ENCODE peak calls at places on chromosomes 16 and 17, in five cellular contexts. U is mesendoderm, X is HCT116, T is brain microvascular endothelial cell, E is right atrium auricular region. J is an unnamed sample.

GRCh38 chr17:39659286-39660010 is 5.7 kb upstream of the TCAP start:
- DNase-seq in X (no peak), U (no peak), T (no peak), E (no peak), J (no peak)

GRCh38 chr17:29581583-29582253 is 7.7 kb downstream of the GIT1 start:
- DNase-seq in U (no peak), X (no peak), E (no peak), T (no peak), J (no peak)

GRCh38 chr17:79664925-79665738 is 54.3 kb upstream of the RBFOX3 start:
- DNase-seq in E (peak), X (peak), T (no peak), U (peak), J (peak)

GRCh38 chr17:49506282-49506681 is 11.2 kb downstream of the NGFR start:
- DNase-seq in E (no peak), T (no peak), X (no peak), U (no peak), J (no peak)

GRCh38 chr17:350706-351435 is 1.7 kb downstream of the RPH3AL start:
- DNase-seq in E (peak), U (peak), T (no peak), X (no peak), J (no peak)

GRCh38 chr17:75983501-75984181 is 4.6 kb downstream of the TEN1 start:
- DNase-seq in E (peak), T (no peak), X (no peak), U (peak), J (no peak)

GRCh38 chr17:17924131-17924856 is 47.9 kb downstream of the TOM1L2 start:
- DNase-seq in U (no peak), E (no peak), T (peak), X (no peak), J (no peak)

GRCh38 chr17:43669971-43670644 is 8.4 kb upstream of the MEOX1 start:
- DNase-seq in X (no peak), U (peak), T (no peak), E (no peak), J (no peak)

GRCh38 chr16:30186782-30187555 is 3.6 kb downstream of the CORO1A start:
- DNase-seq in U (peak), E (no peak), T (peak), X (no peak), J (peak)

GRCh38 chr17:68491864-68492263 is 20.4 kb upstream of the PRKAR1A start:
- DNase-seq in E (no peak), U (no peak), T (no peak), X (no peak), J (no peak)

GRCh38 chr17:66840061-66840460 is 5.1 kb downstream of the CACNG5 start:
- DNase-seq in U (no peak), X (no peak), E (no peak), T (no peak), J (no peak)

GRCh38 chr16:57405194-57405593 is 627 bp downstream of the CCL17 start:
- DNase-seq in X (no peak), U (no peak), T (no peak), E (no peak), J (no peak)

GRCh38 chr17:61007980-61008379 is 330.3 kb downstream of the BCAS3 start:
- DNase-seq in E (no peak), T (peak), U (peak), X (no peak), J (no peak)

GRCh38 chr16:21037168-21037567 is 113.5 kb downstream of the DNAH3 start:
- DNase-seq in U (no peak), T (no peak), X (no peak), E (no peak), J (no peak)

GRCh38 chr16:21036471-21036870 is 114.2 kb downstream of the DNAH3 start:
- DNase-seq in U (no peak), T (no peak), X (no peak), E (no peak), J (no peak)

GRCh38 chr16:21037736-21038135 is 112.9 kb downstream of the DNAH3 start:
- DNase-seq in E (no peak), T (no peak), U (no peak), X (no peak), J (no peak)

GRCh38 chr16:21033707-21034106 is 116.9 kb downstream of the DNAH3 start:
- DNase-seq in U (no peak), E (no peak), T (no peak), X (no peak), J (no peak)

GRCh38 chr16:21033264-21033663 is 117.4 kb downstream of the DNAH3 start:
- DNase-seq in E (no peak), T (no peak), U (no peak), X (no peak), J (no peak)
- H3K27ac ChIP-seq in E (no peak), T (no peak), U (no peak), X (no peak), J (no peak)

GRCh38 chr16:73062640-73063283 is 14.8 kb upstream of the ZFHX3 start:
- DNase-seq in E (no peak), T (no peak), X (no peak), U (peak), J (peak)
- H3K4me3 ChIP-seq in E (peak), T (peak), X (no peak), U (no peak), J (peak)

DNA sequence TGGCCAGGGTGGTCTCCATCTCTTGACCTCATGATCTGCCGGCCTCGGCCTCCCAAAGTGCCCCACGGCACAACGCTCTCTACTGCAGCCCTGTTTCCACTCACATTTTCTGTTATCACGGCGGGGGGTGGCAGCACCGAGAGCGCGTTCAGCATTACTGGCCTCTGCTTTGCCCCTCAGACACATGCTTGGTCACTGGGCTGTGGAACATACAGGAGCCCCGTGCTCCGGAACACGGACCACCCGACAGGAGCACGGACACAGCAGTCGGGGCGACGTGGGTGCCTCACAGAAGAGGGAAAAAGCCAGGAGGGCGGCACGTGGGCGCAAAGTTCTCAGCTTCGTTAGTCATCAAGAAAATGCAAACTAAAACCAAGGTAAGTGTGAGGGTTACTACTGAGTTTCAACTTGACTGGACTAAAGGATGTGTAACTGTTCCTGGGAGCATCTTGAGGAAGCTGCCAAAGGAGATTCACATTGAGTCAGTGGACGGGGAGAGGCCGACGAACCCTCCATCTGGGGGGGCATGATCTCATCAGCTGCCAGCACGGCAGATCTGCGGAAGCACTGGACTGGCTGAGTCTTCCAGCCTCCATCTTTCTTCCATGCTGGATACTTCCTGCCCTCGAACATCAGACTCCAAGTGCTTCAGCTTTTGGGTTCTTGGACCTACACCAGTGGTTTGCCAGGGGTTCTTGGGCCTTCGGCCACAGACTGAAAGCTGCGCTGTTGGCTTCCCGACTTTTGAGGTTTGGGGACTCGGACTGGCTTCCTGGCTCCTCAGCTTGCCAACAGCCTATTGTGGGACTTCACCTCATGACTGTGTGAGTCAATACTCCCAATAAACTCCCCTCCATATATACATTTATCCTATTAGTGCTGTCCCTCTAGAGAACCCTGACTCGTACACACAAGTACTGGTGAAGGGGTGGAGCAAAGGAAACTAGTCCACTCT is 106.8 kb downstream of the ZNF778 start:
- DNase-seq in T (peak), E (no peak), X (no peak), U (no peak), J (peak)
- H3K27ac ChIP-seq in T (peak), E (peak), X (peak), U (no peak), J (peak)

DNA sequence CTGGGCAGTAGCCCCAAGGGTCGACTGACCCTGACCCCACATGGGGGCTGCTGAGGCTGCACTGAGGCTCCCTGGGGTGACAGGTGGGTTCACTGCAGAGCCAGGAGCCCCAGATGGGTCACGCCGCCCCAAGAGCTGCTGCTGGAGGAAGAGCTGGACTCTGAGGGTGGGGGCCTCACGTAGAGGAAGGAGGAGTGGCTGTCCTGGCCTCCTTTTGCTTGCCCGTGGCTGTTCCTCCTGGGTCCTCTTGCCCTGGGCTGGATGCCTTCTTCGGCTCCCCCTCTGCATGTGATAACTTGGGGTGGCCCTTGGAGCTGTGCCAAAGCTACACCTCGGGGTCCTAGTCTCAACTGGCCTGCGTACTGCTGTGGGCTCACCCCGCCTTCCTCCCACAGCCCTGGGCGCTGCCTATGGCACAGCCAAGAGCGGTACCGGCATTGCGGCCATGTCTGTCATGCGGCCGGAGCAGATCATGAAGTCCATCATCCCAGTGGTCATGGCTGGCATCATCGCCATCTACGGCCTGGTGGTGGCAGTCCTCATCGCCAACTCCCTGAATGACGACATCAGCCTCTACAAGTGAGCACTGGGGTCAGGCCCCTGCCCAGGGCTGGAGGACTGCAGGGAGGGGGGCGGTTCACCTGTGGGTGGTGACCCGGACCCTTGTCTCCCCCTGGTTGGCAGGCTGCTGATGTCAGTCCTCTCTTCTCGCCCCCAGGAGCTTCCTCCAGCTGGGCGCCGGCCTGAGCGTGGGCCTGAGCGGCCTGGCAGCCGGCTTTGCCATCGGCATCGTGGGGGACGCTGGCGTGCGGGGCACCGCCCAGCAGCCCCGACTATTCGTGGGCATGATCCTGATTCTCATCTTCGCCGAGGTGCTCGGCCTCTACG is 1.1 kb upstream of the AMDHD2 start:
- DNase-seq in E (no peak), X (no peak), T (no peak), U (no peak), J (no peak)
- H3K4me3 ChIP-seq in E (peak), X (no peak), T (no peak), U (no peak), J (peak)